ENCODE peak calls at places on chromosomes 4 and X, in five cellular contexts. U is prostate gland, B is upper lobe of left lung, Q is sigmoid colon, X is stomach. T is an unnamed sample. For H3K9me3, the result is how much of the 10 kb centered on the place peaks cover.

GRCh38 chrX:44872319-44872816 is 620 bp upstream of the KDM6A start:
- DNase-seq in U (peak), B (peak), Q (peak), X (peak), T (no peak)

GRCh38 chr4:101346312-101346561 is 1.1 kb downstream of the PPP3CA start:
- DNase-seq in U (peak), B (no peak), Q (no peak), X (no peak), T (no peak)

GRCh38 chrX:12974217-12974796 is 603 bp upstream of the TMSB4X start:
- DNase-seq in U (no peak), B (peak), Q (peak), X (peak), T (no peak)

GRCh38 chrX:15471016-15471415 is 22.1 kb downstream of the PIR start:
- DNase-seq in U (peak), B (peak), Q (peak), X (peak), T (no peak)

GRCh38 chr4:2333916-2334644 is 72.2 kb upstream of the MXD4 start:
- DNase-seq in U (no peak), B (no peak), Q (no peak), X (no peak), T (peak)

GRCh38 chrX:13923289-13923688 is 106.4 kb upstream of the GPM6B start:
- DNase-seq in U (no peak), B (no peak), Q (no peak), X (no peak), T (no peak)

GRCh38 chr4:140240237-140240636 is 86.3 kb upstream of the MAML3 start:
- DNase-seq in U (no peak), B (no peak), Q (no peak), X (no peak), T (no peak)

GRCh38 chr4:124253080-124253479 is 459.5 kb downstream of the ANKRD50 start:
- DNase-seq in U (no peak), B (no peak), Q (no peak), X (no peak), T (no peak)

GRCh38 chrX:76555816-76556215 is 128.3 kb downstream of the MAGEE1 start:
- DNase-seq in U (no peak), B (no peak), Q (no peak), X (no peak), T (no peak)

GRCh38 chr4:16238304-16238703 is 12.0 kb upstream of the TAPT1 start:
- DNase-seq in U (no peak), B (no peak), Q (no peak), X (no peak), T (no peak)

GRCh38 chrX:154486052-154486395 is 391 bp downstream of the UBL4A start:
- DNase-seq in U (no peak), B (no peak), Q (peak), X (peak), T (no peak)

GRCh38 chrX:101417981-101418841 is 10.2 kb downstream of the HNRNPH2 start:
- DNase-seq in U (peak), B (peak), Q (peak), X (peak), T (peak)
- TF ChIP-seq POLR2AphosphoS5 in U (no peak), B (peak), Q (no peak), X (no peak), T (no peak)

DNA sequence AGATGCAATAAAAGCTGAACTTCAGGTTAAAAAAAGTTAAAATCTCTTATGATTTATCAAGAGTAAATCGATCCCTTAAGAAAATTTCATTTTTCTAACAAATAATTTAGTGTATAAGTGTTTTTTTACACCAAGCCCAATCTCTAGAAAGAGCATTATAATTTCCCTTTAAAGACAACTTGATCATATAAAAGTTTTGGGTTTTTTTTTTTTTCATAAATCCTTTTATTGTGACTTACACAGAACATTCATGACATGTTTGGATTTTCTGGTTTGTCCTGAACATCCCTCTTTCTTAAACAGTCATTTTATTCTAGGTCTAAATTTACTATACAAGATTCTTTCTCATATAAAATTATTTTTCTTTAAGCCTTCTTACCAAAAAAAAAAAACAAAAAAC is 6.5 kb downstream of the ZNF721 start:
- DNase-seq in U (no peak), B (no peak), Q (no peak), X (no peak), T (no peak)
- H3K9me3 ChIP-seq in U (under half), B (under half), Q (under half), X (half or more), T (under half)

GRCh38 chr4:960736-961650 is 12.4 kb downstream of the DGKQ start:
- DNase-seq in U (no peak), B (no peak), Q (peak), X (no peak), T (no peak)
- TF ChIP-seq POLR2AphosphoS5 in U (no peak), B (no peak), Q (no peak), X (no peak), T (no peak)

GRCh38 chr4:6820695-6821094 is 38.2 kb downstream of the KIAA0232 start:
- DNase-seq in U (no peak), B (no peak), Q (no peak), X (no peak), T (no peak)
- H3K9me3 ChIP-seq in U (under half), B (under half), Q (under half), X (under half), T (under half)

GRCh38 chr4:69134471-69134870 is 38.2 kb downstream of the UGT2B7 start:
- DNase-seq in U (no peak), B (no peak), Q (no peak), X (no peak), T (no peak)
- TF ChIP-seq POLR2AphosphoS5 in U (no peak), B (no peak), Q (no peak), X (no peak), T (no peak)

DNA sequence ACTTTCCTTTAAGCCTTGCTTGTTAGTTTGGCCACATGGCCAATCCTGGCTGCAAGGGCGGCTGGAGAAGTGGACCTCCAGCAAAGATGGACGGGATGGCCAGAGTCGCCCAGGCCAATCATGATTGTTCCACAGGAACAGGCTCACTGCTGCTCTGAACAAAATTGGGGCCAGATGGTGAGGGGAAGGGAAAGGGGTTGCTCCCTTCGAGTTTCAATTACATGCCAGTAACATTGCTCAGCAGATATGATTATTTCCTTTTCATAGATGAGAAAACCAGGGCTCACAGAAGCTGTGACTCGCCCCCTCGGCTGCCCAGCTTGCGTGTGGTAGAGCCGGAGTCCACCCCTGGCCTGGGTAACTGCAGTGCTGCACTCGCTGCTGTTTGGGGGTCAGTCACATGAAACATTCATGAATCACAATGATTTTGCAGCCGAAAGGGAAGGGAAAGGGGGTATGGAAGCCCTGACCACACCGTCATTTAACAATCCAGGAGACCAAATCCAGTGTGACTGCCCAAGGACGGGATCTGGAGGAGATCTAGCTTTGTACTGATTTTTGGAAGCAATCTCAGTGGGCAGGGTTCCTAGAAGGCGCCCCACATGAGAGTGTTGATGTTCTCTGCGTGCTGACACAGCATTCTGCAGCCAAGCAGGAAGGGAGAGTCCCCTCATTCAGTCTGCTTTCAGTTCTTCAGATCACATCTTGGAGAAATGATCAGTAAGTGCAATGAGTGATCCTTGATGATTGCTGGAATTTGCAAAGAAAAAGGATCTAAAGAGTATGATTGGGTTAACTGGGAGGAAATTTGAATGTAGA is 77.3 kb upstream of the MSX1 start:
- DNase-seq in U (no peak), B (no peak), Q (no peak), X (no peak), T (no peak)
- H3K9me3 ChIP-seq in U (under half), B (under half), Q (under half), X (under half), T (under half)

DNA sequence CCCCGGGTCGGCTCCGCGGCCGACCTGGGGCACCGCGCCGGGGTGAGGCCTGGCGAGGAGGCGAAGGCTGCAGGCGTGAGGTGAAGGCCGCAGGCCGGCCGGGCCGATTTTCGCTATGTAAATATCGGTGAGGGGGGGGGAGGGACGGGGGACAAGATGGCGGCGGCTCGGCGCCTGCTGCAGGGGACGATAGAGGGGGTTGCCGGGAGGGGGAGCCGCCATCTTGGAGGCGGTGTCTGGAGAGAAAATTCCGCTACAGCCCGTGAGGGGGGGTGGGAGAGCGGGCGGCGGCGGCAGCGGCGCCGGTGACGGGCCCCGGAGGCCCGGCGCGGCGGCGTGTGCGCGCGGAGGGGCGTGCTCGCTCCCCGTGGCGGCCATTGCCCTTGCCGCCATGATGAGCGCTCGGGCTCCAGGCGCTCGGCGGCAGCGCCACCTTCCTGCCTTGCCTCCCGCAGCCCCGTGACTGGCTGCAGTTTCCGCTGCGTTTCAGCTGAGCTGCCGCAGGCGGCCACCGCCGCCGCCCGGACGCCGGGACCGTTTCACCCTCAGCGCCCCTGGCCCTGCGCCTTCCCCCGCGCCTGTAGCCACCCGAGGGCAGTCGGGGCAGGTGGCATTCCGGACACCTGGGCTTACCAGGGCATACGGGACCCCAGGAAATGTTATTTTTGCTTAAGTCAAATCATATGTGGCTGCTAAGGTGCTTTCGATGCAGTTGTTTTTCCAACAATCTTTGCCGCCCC is 692 bp downstream of the ZFX start:
- DNase-seq in U (peak), B (peak), Q (peak), X (peak), T (peak)
- TF ChIP-seq POLR2AphosphoS5 in U (no peak), B (peak), Q (no peak), X (peak), T (peak)

DNA sequence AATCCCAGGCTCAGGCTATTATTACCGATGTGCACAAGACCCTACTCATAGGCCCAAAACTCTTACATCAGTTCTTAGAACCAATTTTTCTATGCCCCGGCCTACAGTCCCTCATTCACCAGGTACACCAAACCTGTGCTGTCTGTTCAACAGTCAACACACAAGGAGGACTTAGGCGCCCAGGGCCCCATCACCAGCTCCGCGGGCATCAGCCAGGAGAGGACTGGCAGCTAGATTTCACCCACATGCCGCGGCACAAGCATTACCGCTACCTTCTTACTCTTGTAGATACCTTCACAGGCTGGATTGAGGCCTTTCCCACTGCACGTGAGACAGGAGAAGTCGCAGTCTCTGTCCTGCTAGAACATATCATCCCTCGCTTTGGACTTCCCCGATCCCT is 962.5 kb downstream of the RPA4 start:
- DNase-seq in U (no peak), B (no peak), Q (no peak), X (no peak), T (no peak)
- H3K9me3 ChIP-seq in U (under half), B (under half), Q (under half), X (under half), T (under half)

DNA sequence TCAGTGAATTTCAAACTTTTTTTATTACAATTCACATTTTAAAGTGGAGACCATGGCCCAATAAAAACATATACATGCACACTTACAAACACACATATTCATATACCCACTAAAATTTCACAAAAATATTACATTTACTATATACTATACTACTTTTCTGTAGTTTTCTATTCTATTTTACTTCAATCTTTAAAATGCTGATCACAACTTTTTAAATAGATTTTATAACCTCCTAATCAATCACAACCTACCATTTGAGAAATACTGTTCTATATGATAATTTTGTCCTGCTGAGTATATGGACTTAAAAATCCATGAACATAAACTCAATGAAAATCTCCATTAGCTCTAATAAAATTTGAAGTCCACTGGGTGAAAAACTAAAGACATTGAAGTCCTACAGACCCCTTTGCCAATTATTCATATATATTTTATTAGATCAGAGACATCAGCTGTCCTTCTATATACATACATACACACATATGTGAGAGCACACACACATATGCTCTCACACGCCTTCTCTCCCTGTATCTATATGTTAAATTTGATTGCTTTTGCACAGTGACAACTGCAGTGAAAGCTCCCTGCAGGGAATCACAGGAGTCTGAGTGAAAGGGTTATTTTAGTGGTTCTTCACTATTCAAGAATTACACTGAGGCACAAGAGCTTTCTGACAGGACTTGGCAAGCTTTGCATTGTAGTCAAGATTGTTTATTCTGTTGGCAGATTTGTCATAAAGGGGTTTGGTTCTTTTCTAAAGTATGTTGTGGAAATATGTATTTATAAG is 46.7 kb upstream of the PRDM8 start:
- DNase-seq in U (no peak), B (no peak), Q (no peak), X (no peak), T (no peak)
- TF ChIP-seq POLR2AphosphoS5 in U (no peak), B (no peak), Q (no peak), X (no peak), T (no peak)

GRCh38 chr4:1321946-1322650 is 24.9 kb upstream of the UVSSA start:
- DNase-seq in U (no peak), B (no peak), Q (no peak), X (no peak), T (no peak)
- H3K9me3 ChIP-seq in U (under half), B (under half), Q (under half), X (under half), T (under half)

T was measured in esophagus muscularis mucosa.